ENCODE peak calls at places on chromosomes 4 and X, in four cellular contexts. T is CD8-positive, alpha-beta memory T cell; I is transverse colon; L is fibroblast of the aortic adventitia. C is an unnamed sample.

GRCh38 chrX:129786210-129786651 is 6.5 kb downstream of the SASH3 start:
- DNase-seq in T (no peak), I (peak), L (no peak), C (peak)

GRCh38 chr4:6910340-6910959 is 824 bp downstream of the TBC1D14 start:
- DNase-seq in I (peak), L (no peak), T (no peak), C (no peak)

GRCh38 chr4:25896782-25897539 is 17.1 kb upstream of the SMIM20 start:
- DNase-seq in T (no peak), L (no peak), I (no peak), C (no peak)

GRCh38 chr4:17636696-17637351 is 22.4 kb downstream of the MED28 start:
- DNase-seq in T (peak), L (peak), I (peak), C (no peak)

GRCh38 chr4:158938462-158939044 is 164.3 kb upstream of the RAPGEF2 start:
- DNase-seq in T (no peak), L (no peak), I (no peak), C (no peak)

GRCh38 chr4:3303445-3303824 is 10.6 kb downstream of the RGS12 start:
- DNase-seq in L (no peak), T (no peak), I (no peak), C (no peak)

GRCh38 chr4:180909279-180909678 is 1333.9 kb upstream of the TENM3 start:
- DNase-seq in L (peak), T (no peak), I (no peak), C (no peak)

GRCh38 chr4:128517739-128518510 is 230.3 kb upstream of the PGRMC2 start:
- DNase-seq in L (peak), T (no peak), I (peak), C (peak)

GRCh38 chr4:1541449-1542225 is 135.4 kb upstream of the NKX1-1 start:
- DNase-seq in T (no peak), L (no peak), I (no peak), C (no peak)

GRCh38 chrX:19344207-19344534 is 444 bp downstream of the PDHA1 start:
- DNase-seq in T (no peak), I (no peak), L (no peak), C (no peak)

GRCh38 chr4:156723951-156724668 is 247.5 kb downstream of the PDGFC start:
- DNase-seq in T (no peak), L (no peak), I (peak), C (no peak)

GRCh38 chr4:85763207-85763606 is 288.3 kb downstream of the ARHGAP24 start:
- DNase-seq in L (no peak), I (no peak), T (no peak), C (no peak)

GRCh38 chr4:108700358-108700757 is 50.0 kb downstream of the OSTC start:
- DNase-seq in I (no peak), T (no peak), L (peak), C (no peak)

GRCh38 chr4:186820371-186820990 is 96.8 kb upstream of the FAT1 start:
- DNase-seq in I (peak), L (no peak), T (no peak), C (no peak)

GRCh38 chr4:113502476-113502875 is 259.1 kb downstream of the CAMK2D start:
- DNase-seq in T (no peak), I (no peak), L (peak), C (no peak)

GRCh38 chr4:185792384-185793146 is 19.4 kb downstream of the SORBS2 start:
- DNase-seq in L (peak), T (no peak), I (no peak), C (no peak)

GRCh38 chr4:38681283-38682066 is 17.5 kb downstream of the KLF3 start:
- DNase-seq in I (no peak), T (no peak), L (peak), C (no peak)

GRCh38 chrX:78378476-78379115 is 51.2 kb upstream of the CYSLTR1 start:
- DNase-seq in L (peak), T (no peak), I (no peak), C (no peak)

C was measured in CMK.